ENCODE peak calls at places on chromosomes 7 and 10, in eight cellular contexts. U is body of pancreas, P is AG09309, M is transverse colon, F is bronchial epithelial cell, Z is HFF-Myc, Q is lung, J is dorsolateral prefrontal cortex. K is an unnamed sample.

GRCh38 chr10:24894309-24894708 is 58.1 kb downstream of the PRTFDC1 start:
- DNase-seq in U (no peak), P (peak; percentile 59), M (no peak), F (no peak), Z (no peak), Q (peak; percentile 35), J (no peak), K (no peak)

GRCh38 chr10:112227331-112227961 is 43.9 kb upstream of the GPAM start:
- DNase-seq in U (no peak), P (peak; percentile 95), M (no peak), F (peak; percentile 60), Z (no peak), Q (peak; percentile 51), J (no peak), K (peak; percentile 49)

GRCh38 chr7:135509589-135509838 is 388 bp downstream of the CNOT4 start:
- DNase-seq in U (no peak), P (no peak), M (no peak), F (no peak), Z (no peak), Q (no peak), J (no peak), K (no peak)

GRCh38 chr10:8051109-8051781 is 3.2 kb upstream of the GATA3 start:
- DNase-seq in U (no peak), P (no peak), M (no peak), F (no peak), Z (no peak), Q (no peak), J (no peak), K (no peak)

GRCh38 chr10:122962405-122962804 is 8.4 kb upstream of the C10orf88 start:
- DNase-seq in U (no peak), P (no peak), M (no peak), F (no peak), Z (no peak), Q (no peak), J (no peak), K (no peak)

GRCh38 chr7:74284781-74285259 is 4.4 kb upstream of the CLIP2 start:
- DNase-seq in U (no peak), P (no peak), M (peak; percentile 87), F (no peak), Z (no peak), Q (no peak), J (no peak), K (no peak)

GRCh38 chr7:73738220-73738611 is 386 bp downstream of the ABHD11 start:
- DNase-seq in U (peak; percentile 59), P (no peak), M (peak; percentile 81), F (peak; percentile 24), Z (no peak), Q (peak; percentile 64), J (no peak), K (no peak)

GRCh38 chr10:71630168-71630567 is 89.4 kb downstream of the C10orf105 start:
- DNase-seq in U (no peak), P (no peak), M (no peak), F (no peak), Z (no peak), Q (no peak), J (no peak), K (no peak)

GRCh38 chr10:92208736-92209135 is 82.1 kb downstream of the CPEB3 start:
- DNase-seq in U (no peak), P (no peak), M (no peak), F (peak; percentile 54), Z (no peak), Q (no peak), J (no peak), K (no peak)

GRCh38 chr7:77727936-77728701 is 31.9 kb downstream of the RSBN1L start:
- DNase-seq in U (no peak), P (no peak), M (no peak), F (peak; percentile 59), Z (peak; percentile 51), Q (no peak), J (no peak), K (no peak)

GRCh38 chr10:104824378-104825006 is 183.4 kb downstream of the SORCS3 start:
- DNase-seq in U (peak; percentile 33), P (no peak), M (no peak), F (peak; percentile 32), Z (peak; percentile 5), Q (no peak), J (no peak), K (no peak)

GRCh38 chr7:80288175-80289122 is 153.8 kb downstream of the GNAI1 start:
- DNase-seq in U (no peak), P (peak; percentile 57), M (no peak), F (no peak), Z (no peak), Q (no peak), J (no peak), K (no peak)

GRCh38 chr10:19325581-19325980 is 277.0 kb downstream of the MALRD1 start:
- DNase-seq in U (no peak), P (no peak), M (no peak), F (peak; percentile 82), Z (no peak), Q (no peak), J (no peak), K (no peak)

GRCh38 chr7:152672626-152673025 is 3.3 kb downstream of the XRCC2 start:
- DNase-seq in U (no peak), P (no peak), M (no peak), F (no peak), Z (no peak), Q (no peak), J (no peak), K (no peak)

GRCh38 chr10:86957471-86958108 is at the start of gene MMRN2:
- DNase-seq in U (no peak), P (no peak), M (no peak), F (no peak), Z (no peak), Q (no peak), J (no peak), K (no peak)

GRCh38 chr7:110600983-110601382 is 489.9 kb upstream of the LRRN3 start:
- DNase-seq in U (no peak), P (no peak), M (no peak), F (no peak), Z (no peak), Q (no peak), J (no peak), K (no peak)

GRCh38 chr10:17432738-17433137 is 21.7 kb downstream of the ST8SIA6 start:
- DNase-seq in U (no peak), P (no peak), M (no peak), F (peak; percentile 55), Z (no peak), Q (no peak), J (no peak), K (no peak)

DNA sequence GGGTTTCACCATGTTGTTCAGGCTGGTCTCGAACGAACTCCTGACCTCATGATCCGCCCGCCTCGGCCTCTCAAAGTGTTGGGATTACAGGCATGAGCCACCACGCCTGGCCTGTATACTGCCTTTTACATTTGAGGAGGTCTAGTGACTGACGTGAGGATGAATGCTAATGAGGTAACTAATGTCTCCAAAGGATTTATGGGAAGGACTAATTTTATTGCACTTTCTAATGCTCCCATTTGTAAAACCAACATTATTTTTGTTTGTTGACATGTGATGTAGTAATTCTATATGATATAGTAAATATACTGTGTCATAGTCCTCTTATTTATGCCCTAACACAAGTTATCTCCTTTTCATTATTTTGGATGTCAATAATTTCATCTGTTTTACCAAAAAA is 596.7 kb upstream of the PCDH15 start:
- DNase-seq in U (no peak), P (no peak), M (no peak), F (no peak), Z (no peak), Q (no peak), J (no peak), K (no peak)
- TF ChIP-seq CTCF in U (no peak), P (no peak), M (no peak), F (no peak), Z (no peak), Q (no peak), J (no peak), K (no peak)

GRCh38 chr7:39621784-39622411 is 1.5 kb upstream of the RALA start:
- DNase-seq in U (no peak), P (no peak), M (no peak), F (no peak), Z (no peak), Q (no peak), J (no peak), K (no peak)
- H3K4me3 ChIP-seq in U (no peak overlapping the region), P (no peak overlapping the region), M (no peak overlapping the region), F (no peak overlapping the region), Z (peak overlapping the region; percentile 78), Q (no peak overlapping the region), J (no peak overlapping the region), K (peak overlapping the region; percentile 77)

GRCh38 chr7:155373359-155374273 is 75.9 kb downstream of the INSIG1 start:
- DNase-seq in U (no peak), P (no peak), M (no peak), F (no peak), Z (no peak), Q (no peak), J (no peak), K (no peak)

GRCh38 chr7:155369766-155370165 is 72.1 kb downstream of the INSIG1 start:
- DNase-seq in U (no peak), P (no peak), M (no peak), F (no peak), Z (no peak), Q (no peak), J (no peak), K (no peak)

GRCh38 chr7:155372782-155373358 is 75.2 kb downstream of the INSIG1 start:
- DNase-seq in U (no peak), P (no peak), M (no peak), F (no peak), Z (no peak), Q (no peak), J (no peak), K (no peak)

GRCh38 chr7:155371331-155371883 is 73.7 kb downstream of the INSIG1 start:
- DNase-seq in U (no peak), P (no peak), M (no peak), F (no peak), Z (no peak), Q (no peak), J (peak; percentile 14), K (no peak)

DNA sequence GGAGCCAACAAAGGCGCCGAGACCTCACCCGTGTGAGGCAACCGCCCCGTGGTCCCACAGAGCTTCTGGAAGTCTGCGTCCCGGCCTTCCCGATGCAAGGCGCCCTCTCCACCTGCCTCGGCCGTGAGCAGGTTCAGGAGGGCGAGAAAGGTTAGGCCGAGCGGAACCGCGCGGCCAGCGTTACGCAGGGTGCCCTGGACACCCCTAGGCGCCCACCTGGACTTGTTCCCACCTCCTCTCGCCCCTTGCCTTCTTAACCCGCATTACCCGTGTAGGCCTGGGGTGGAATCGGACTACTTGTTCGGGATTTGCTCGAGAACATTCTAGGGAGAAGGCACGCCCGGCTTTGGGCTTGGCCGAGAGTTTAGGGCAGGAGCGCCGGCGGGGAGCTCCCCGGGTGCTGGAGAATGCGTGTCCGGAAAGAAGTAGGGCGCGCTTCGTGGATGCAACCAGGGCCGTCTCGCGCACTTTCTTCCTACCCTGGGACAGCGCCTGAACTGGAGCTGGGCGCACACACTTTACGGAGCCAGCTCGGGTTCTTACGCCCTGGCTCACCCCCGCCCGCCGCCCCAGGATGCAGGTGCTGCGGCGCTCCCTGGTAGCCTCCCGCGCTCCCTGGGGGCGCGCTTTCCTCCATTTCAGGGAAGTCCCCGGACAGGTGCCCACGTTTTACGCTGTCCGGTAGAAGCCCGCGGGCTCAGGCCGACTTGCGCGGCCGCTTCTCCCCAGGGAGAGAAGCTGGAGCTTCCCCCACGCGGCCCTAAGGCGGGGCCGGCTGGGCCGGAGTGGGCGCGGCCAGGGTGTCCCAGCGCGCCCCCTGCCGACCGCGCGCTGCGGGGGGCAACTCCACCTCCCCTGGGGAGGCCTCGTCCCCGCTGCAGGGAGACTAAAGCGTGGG is 74.5 kb downstream of the INSIG1 start:
- DNase-seq in U (no peak), P (no peak), M (no peak), F (no peak), Z (no peak), Q (no peak), J (no peak), K (no peak)
- TF ChIP-seq CTCF in U (peak; percentile 35), P (no peak), M (peak; percentile 33), F (peak; percentile 41), Z (peak; percentile 60), Q (no peak), J (no peak), K (peak; percentile 19)

GRCh38 chr7:129780257-129781127 is 169.0 kb downstream of the NRF1 start:
- DNase-seq in U (peak; percentile 94), P (no peak), M (peak; percentile 91), F (peak; percentile 73), Z (no peak), Q (peak; percentile 89), J (no peak), K (no peak)
- H3K4me3 ChIP-seq in U (peak overlapping the region; percentile 57), P (no peak overlapping the region), M (peak overlapping the region; percentile 26), F (peak overlapping the region; percentile 93), Z (peak overlapping the region; percentile 42), Q (peak overlapping the region; percentile 57), J (peak overlapping the region; percentile 26), K (no peak overlapping the region)